ENCODE peak calls at places on chromosomes 6 and 20, in five cellular contexts. One of them, this sample, is unnamed.

GRCh38 chr6:109349419-109349987 is 32.8 kb downstream of the CD164 start:
- DNase-seq in H1: no peak
- DNase-seq in ovary: no peak
- DNase-seq in K562: peak; percentile 91
- DNase-seq in stomach: peak; percentile 73
- DNase-seq in this sample: no peak

GRCh38 chr20:35467339-35468224 is 12.2 kb downstream of the CEP250 start:
- DNase-seq in K562: no peak
- DNase-seq in ovary: peak; percentile 62
- DNase-seq in stomach: no peak
- DNase-seq in H1: no peak
- DNase-seq in this sample: no peak

GRCh38 chr6:45376310-45377040 is 1.3 kb downstream of the SUPT3H start:
- DNase-seq in H1: no peak
- DNase-seq in ovary: no peak
- DNase-seq in K562: peak; percentile 40
- DNase-seq in stomach: no peak
- DNase-seq in this sample: no peak

GRCh38 chr20:8673116-8673515 is 395.8 kb upstream of the PLCB4 start:
- DNase-seq in ovary: no peak
- DNase-seq in H1: no peak
- DNase-seq in K562: no peak
- DNase-seq in stomach: no peak
- DNase-seq in this sample: no peak

GRCh38 chr20:59086923-59087322 is 44.3 kb upstream of the PRELID3B start:
- DNase-seq in stomach: no peak
- DNase-seq in H1: no peak
- DNase-seq in K562: no peak
- DNase-seq in ovary: no peak
- DNase-seq in this sample: no peak

GRCh38 chr20:18857640-18858039 is 44.1 kb downstream of the SCP2D1 start:
- DNase-seq in stomach: no peak
- DNase-seq in K562: no peak
- DNase-seq in ovary: no peak
- DNase-seq in H1: no peak
- DNase-seq in this sample: no peak

GRCh38 chr6:25250878-25251277 is 28.3 kb upstream of the CARMIL1 start:
- DNase-seq in ovary: no peak
- DNase-seq in stomach: no peak
- DNase-seq in H1: no peak
- DNase-seq in K562: no peak
- DNase-seq in this sample: no peak

GRCh38 chr6:143556529-143556928 is 45.0 kb upstream of the FUCA2 start:
- DNase-seq in K562: no peak
- DNase-seq in ovary: no peak
- DNase-seq in stomach: no peak
- DNase-seq in H1: no peak
- DNase-seq in this sample: no peak

GRCh38 chr20:60137657-60138245 is 179.5 kb downstream of the CDH26 start:
- DNase-seq in ovary: no peak
- DNase-seq in K562: peak; percentile 14
- DNase-seq in stomach: no peak
- DNase-seq in H1: peak; percentile 5
- DNase-seq in this sample: no peak

GRCh38 chr20:36150489-36150846 is 4.1 kb upstream of the EPB41L1 start:
- DNase-seq in H1: no peak
- DNase-seq in ovary: no peak
- DNase-seq in stomach: no peak
- DNase-seq in K562: no peak
- DNase-seq in this sample: no peak

GRCh38 chr6:53338304-53338703 is 10.4 kb downstream of the ELOVL5 start:
- DNase-seq in stomach: no peak
- DNase-seq in ovary: no peak
- DNase-seq in K562: no peak
- DNase-seq in H1: no peak
- DNase-seq in this sample: no peak

GRCh38 chr6:53333439-53334408 is 15.0 kb downstream of the ELOVL5 start:
- DNase-seq in stomach: no peak
- DNase-seq in H1: no peak
- DNase-seq in ovary: no peak
- DNase-seq in K562: no peak
- DNase-seq in this sample: no peak

GRCh38 chr6:53331678-53332077 is 17.1 kb downstream of the ELOVL5 start:
- DNase-seq in K562: no peak
- DNase-seq in stomach: no peak
- DNase-seq in H1: no peak
- DNase-seq in ovary: no peak
- DNase-seq in this sample: no peak

GRCh38 chr6:53336070-53336469 is 12.7 kb downstream of the ELOVL5 start:
- DNase-seq in H1: no peak
- DNase-seq in ovary: no peak
- DNase-seq in stomach: no peak
- DNase-seq in K562: no peak
- DNase-seq in this sample: no peak

GRCh38 chr6:53335224-53335994 is 13.3 kb downstream of the ELOVL5 start:
- DNase-seq in stomach: peak; percentile 40
- DNase-seq in H1: no peak
- DNase-seq in ovary: no peak
- DNase-seq in K562: no peak
- DNase-seq in this sample: no peak
- TF ChIP-seq POLR2A in stomach: no peak
- TF ChIP-seq POLR2A in H1: no peak
- TF ChIP-seq POLR2A in ovary: no peak
- TF ChIP-seq POLR2A in K562: no peak
- TF ChIP-seq POLR2A in this sample: no peak

GRCh38 chr20:25274481-25274880 is 26.6 kb downstream of the PYGB start:
- DNase-seq in H1: no peak
- DNase-seq in stomach: peak; percentile 11
- DNase-seq in ovary: peak; percentile 31
- DNase-seq in K562: no peak
- DNase-seq in this sample: no peak

GRCh38 chr20:25272223-25273000 is 24.5 kb downstream of the PYGB start:
- DNase-seq in H1: no peak
- DNase-seq in stomach: peak; percentile 9
- DNase-seq in ovary: no peak
- DNase-seq in K562: no peak
- DNase-seq in this sample: no peak

GRCh38 chr20:25274891-25275812 is 27.3 kb downstream of the PYGB start:
- DNase-seq in K562: no peak
- DNase-seq in ovary: peak; percentile 24
- DNase-seq in stomach: peak; percentile 24
- DNase-seq in H1: no peak
- DNase-seq in this sample: no peak

GRCh38 chr20:25273046-25273445 is 25.2 kb downstream of the PYGB start:
- DNase-seq in stomach: peak; percentile 8
- DNase-seq in ovary: peak; percentile 19
- DNase-seq in K562: no peak
- DNase-seq in H1: no peak
- DNase-seq in this sample: no peak

DNA sequence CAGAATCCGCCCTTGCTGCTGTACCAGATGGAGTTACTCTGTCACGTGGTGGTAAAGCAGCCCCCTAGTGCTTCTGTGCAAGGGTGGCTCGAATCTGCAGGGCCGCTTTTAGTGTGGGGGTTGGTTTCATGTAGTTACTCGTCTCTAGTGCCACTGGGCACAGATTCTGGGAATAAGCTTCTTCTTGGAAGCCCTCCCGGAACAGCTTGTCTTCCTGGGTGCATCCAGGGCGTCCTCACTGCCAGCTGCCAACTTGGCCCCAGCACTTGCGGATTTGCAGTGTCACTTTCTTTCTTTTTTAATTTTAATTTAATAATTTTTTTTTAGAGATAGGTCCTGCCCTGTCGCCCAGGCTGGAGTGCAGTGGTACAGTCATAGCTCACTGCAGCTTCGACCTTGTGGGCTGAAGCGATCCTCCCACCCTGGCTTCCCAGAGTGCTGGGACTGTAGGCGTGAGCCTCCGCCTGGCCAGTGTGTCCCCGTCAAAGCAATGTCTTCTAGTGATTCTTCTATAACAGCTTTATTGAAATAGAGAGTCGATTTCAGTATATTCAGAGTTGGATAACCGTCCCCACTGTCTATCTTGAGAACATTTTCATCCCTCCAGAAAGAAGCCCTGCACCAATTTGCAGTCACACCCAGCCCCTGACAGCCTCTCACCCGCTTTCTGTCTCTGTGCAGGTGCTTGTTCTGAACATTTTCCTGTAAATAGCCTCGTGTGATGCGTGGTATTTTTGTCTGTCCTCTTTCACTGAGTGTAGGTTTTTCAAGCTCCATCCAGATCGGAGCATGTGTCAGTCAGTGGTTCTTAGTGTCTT is 25.9 kb downstream of the PYGB start:
- DNase-seq in stomach: peak; percentile 17
- DNase-seq in K562: no peak
- DNase-seq in H1: no peak
- DNase-seq in ovary: no peak
- DNase-seq in this sample: no peak
- TF ChIP-seq EP300 in stomach: peak; percentile 16
- TF ChIP-seq EP300 in K562: no peak
- TF ChIP-seq EP300 in H1: no peak
- TF ChIP-seq EP300 in ovary: no peak
- TF ChIP-seq EP300 in this sample: no peak

GRCh38 chr6:30750379-30750668 is 6.0 kb upstream of the IER3 start:
- DNase-seq in H1: no peak
- DNase-seq in stomach: no peak
- DNase-seq in ovary: no peak
- DNase-seq in K562: no peak
- DNase-seq in this sample: no peak

GRCh38 chr6:30748301-30748769 is 4.0 kb upstream of the IER3 start:
- DNase-seq in stomach: peak; percentile 50
- DNase-seq in K562: no peak
- DNase-seq in H1: no peak
- DNase-seq in ovary: no peak
- DNase-seq in this sample: no peak

GRCh38 chr6:30748851-30749540 is 4.6 kb upstream of the IER3 start:
- DNase-seq in ovary: no peak
- DNase-seq in K562: no peak
- DNase-seq in H1: no peak
- DNase-seq in stomach: no peak
- DNase-seq in this sample: no peak

GRCh38 chr6:30747300-30747687 is 2.9 kb upstream of the IER3 start:
- DNase-seq in stomach: no peak
- DNase-seq in ovary: no peak
- DNase-seq in H1: no peak
- DNase-seq in K562: no peak
- DNase-seq in this sample: no peak

GRCh38 chr6:30749554-30750378 is 5.4 kb upstream of the IER3 start:
- DNase-seq in ovary: no peak
- DNase-seq in K562: no peak
- DNase-seq in H1: no peak
- DNase-seq in stomach: peak; percentile 84
- DNase-seq in this sample: no peak
- H3K27ac ChIP-seq in ovary: no peak overlapping the region
- H3K27ac ChIP-seq in K562: no peak overlapping the region
- H3K27ac ChIP-seq in H1: no peak overlapping the region
- H3K27ac ChIP-seq in stomach: peak overlapping the region; percentile 91
- H3K27ac ChIP-seq in this sample: no peak overlapping the region

DNA sequence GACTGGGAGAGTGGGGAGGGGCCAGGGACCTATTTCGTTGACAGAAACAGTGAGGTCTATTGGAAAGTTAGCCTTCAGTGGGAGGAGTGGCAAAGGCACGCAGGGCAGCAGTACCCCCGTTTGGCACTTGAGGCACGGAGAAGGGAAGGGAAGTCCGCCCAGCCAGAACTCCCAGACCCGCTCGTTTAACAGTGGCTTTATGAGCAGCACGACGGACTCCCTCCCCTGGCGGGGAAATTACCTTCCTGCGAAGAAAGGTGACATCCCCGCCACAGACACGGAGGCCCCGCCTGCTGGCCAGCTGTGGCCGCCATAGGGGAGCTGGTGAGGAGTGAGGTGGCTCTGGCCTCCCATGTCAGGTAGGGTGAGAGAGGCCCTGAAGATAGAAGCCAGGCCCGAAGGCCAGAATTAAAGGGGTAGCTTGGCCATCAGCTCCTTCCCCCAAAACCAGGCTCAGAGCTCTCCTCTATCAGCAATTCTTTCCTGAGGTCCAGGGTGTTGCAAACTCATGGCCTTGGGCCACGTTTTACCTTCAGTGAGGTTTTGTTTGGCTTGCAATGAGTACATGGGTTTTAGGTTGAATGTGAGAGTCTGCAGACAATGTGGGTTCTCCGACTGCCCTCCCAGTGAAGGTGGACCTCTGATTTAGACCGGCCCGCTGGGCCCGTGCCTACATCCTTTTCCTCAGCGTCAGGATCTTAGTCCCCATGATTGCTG is 123.7 kb downstream of the MRPL14 start:
- DNase-seq in stomach: no peak
- DNase-seq in H1: no peak
- DNase-seq in ovary: no peak
- DNase-seq in K562: no peak
- DNase-seq in this sample: no peak
- TF ChIP-seq POLR2A in stomach: no peak
- TF ChIP-seq POLR2A in H1: no peak
- TF ChIP-seq POLR2A in ovary: no peak
- TF ChIP-seq POLR2A in K562: no peak
- TF ChIP-seq POLR2A in this sample: no peak

DNA sequence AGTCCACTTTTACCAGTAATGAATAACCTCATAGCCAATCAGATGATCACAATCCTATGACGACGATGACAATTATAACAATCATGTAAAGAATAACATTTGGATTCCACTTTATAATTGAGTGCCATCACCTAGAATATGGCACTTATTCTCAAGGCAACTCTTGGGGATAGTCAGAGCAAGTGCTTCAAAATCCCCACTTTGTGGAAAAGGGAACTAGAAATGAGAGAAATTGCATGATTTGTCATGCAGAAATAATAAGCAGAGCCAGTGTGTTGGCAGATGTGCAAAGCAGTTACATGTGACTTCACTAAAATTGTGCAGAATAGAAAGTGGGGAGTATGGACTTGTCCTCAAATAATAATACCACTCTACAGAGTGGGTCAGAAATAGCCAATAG is 41.3 kb downstream of the FRK start:
- DNase-seq in stomach: no peak
- DNase-seq in H1: no peak
- DNase-seq in ovary: no peak
- DNase-seq in K562: no peak
- DNase-seq in this sample: no peak
- TF ChIP-seq EP300 in stomach: no peak
- TF ChIP-seq EP300 in H1: no peak
- TF ChIP-seq EP300 in ovary: no peak
- TF ChIP-seq EP300 in K562: no peak
- TF ChIP-seq EP300 in this sample: no peak